ENCODE peak calls at places on chromosome 17, in ten cellular contexts. S is posterior vena cava; U is NCI-H2029 treated with DMSO at 0.1 percent for 48 hours; D is activated CD8-positive, alpha-beta memory T cell treated with anti-CD3 and anti-CD28 coated beads for 24 hours; A is type B pancreatic cell; Y is PC-9; W is stimulated activated CD4-positive, alpha-beta T cell treated with anti-CD3 and anti-CD28 coated beads, Interleukin-1b, Interleukin-23, amount 100 ng/mL, for 24 hours; G is substantia nigra; N is GF-D8; X is CD8-positive, alpha-beta T cell. L is an unnamed sample.

GRCh38 chr17:75738218-75738802 is 17.1 kb downstream of the ITGB4 start:
- DNase-seq in G (no peak), D (no peak), S (peak), U (no peak), W (no peak), Y (no peak), X (no peak), A (no peak), N (peak), L (no peak)

GRCh38 chr17:311119-311848 is 41.3 kb downstream of the RPH3AL start:
- DNase-seq in X (no peak), U (no peak), D (no peak), Y (peak), N (no peak), W (no peak), S (peak), G (no peak), A (no peak), L (no peak)

GRCh38 chr17:44074231-44074910 is 3.8 kb downstream of the G6PC3 start:
- DNase-seq in W (no peak), U (no peak), D (no peak), Y (no peak), N (no peak), X (no peak), G (no peak), A (no peak), S (no peak), L (no peak)

GRCh38 chr17:10614536-10615155 is 42.5 kb downstream of the MYH3 start:
- DNase-seq in X (no peak), D (peak), W (no peak), Y (no peak), U (no peak), N (no peak), G (no peak), S (no peak), A (no peak), L (peak)

GRCh38 chr17:40910441-40910841 is 25.4 kb upstream of the KRT20 start:
- DNase-seq in G (no peak), N (no peak), S (no peak), Y (no peak), W (no peak), X (no peak), U (no peak), D (no peak), A (no peak), L (no peak)

GRCh38 chr17:66255112-66255511 is 25.9 kb upstream of the APOH start:
- DNase-seq in N (peak), G (no peak), X (no peak), S (no peak), W (no peak), A (no peak), Y (peak), D (peak), U (peak), L (peak)

GRCh38 chr17:40095944-40096791 is 4.2 kb downstream of the NR1D1 start:
- DNase-seq in X (peak), U (no peak), Y (no peak), G (no peak), D (peak), A (no peak), N (no peak), W (peak), S (no peak), L (peak)

GRCh38 chr17:4542003-4542725 is 13.0 kb downstream of the MYBBP1A start:
- DNase-seq in A (no peak), U (no peak), W (no peak), G (no peak), D (no peak), X (no peak), Y (no peak), S (no peak), N (no peak), L (no peak)

GRCh38 chr17:59505610-59506276 is 59.7 kb upstream of the DHX40 start:
- DNase-seq in X (no peak), D (no peak), A (peak), Y (peak), G (no peak), S (no peak), N (no peak), U (no peak), W (no peak), L (no peak)

GRCh38 chr17:80264048-80264792 is 3.6 kb downstream of the RNF213 start:
- DNase-seq in W (no peak), S (no peak), Y (no peak), U (no peak), X (peak), G (no peak), D (peak), N (no peak), A (no peak), L (no peak)

GRCh38 chr17:7429722-7430121 is 1.1 kb downstream of the SPEM3 start:
- DNase-seq in X (no peak), S (no peak), N (no peak), D (no peak), Y (no peak), U (no peak), W (no peak), A (no peak), G (no peak), L (no peak)

GRCh38 chr17:78736526-78737079 is 45.5 kb downstream of the CYTH1 start:
- DNase-seq in W (no peak), X (peak), D (peak), N (peak), A (no peak), S (peak), Y (peak), U (peak), G (no peak), L (no peak)

GRCh38 chr17:33241390-33241789 is 51.7 kb downstream of the ASIC2 start:
- DNase-seq in Y (no peak), D (no peak), G (no peak), S (no peak), A (no peak), U (no peak), W (no peak), X (no peak), N (no peak), L (no peak)

GRCh38 chr17:2277430-2278170 is 26.0 kb downstream of the SMG6 start:
- DNase-seq in U (no peak), S (no peak), A (no peak), X (no peak), G (no peak), N (no peak), W (no peak), Y (no peak), D (no peak), L (no peak)

GRCh38 chr17:68740555-68741447 is 139.6 kb upstream of the FAM20A start:
- DNase-seq in G (no peak), U (no peak), A (no peak), X (no peak), W (no peak), S (no peak), N (no peak), Y (no peak), D (no peak), L (no peak)

GRCh38 chr17:43737722-43738121 is 20.9 kb downstream of the SOST start:
- DNase-seq in Y (no peak), D (no peak), G (no peak), W (no peak), X (no peak), U (no peak), A (no peak), N (no peak), S (no peak), L (no peak)

GRCh38 chr17:80265205-80266068 is 4.8 kb downstream of the RNF213 start:
- DNase-seq in A (no peak), D (peak), X (peak), G (no peak), S (no peak), Y (no peak), W (no peak), U (no peak), N (no peak), L (peak)

GRCh38 chr17:10718547-10718946 is 11.3 kb downstream of the TMEM220 start:
- DNase-seq in A (no peak), X (no peak), G (no peak), D (no peak), W (no peak), Y (no peak), N (no peak), S (no peak), U (no peak), L (no peak)

GRCh38 chr17:7001562-7001961 is 5.7 kb downstream of the ALOX12 start:
- DNase-seq in S (no peak), G (no peak), N (no peak), Y (no peak), A (no peak), X (no peak), D (no peak), W (no peak), U (no peak), L (no peak)

GRCh38 chr17:49514374-49514738 is 19.3 kb downstream of the NGFR start:
- DNase-seq in G (no peak), S (no peak), D (no peak), W (no peak), A (no peak), X (no peak), U (no peak), N (no peak), Y (no peak), L (no peak)

GRCh38 chr17:75909812-75910274 is 5.2 kb upstream of the MRPL38 start:
- DNase-seq in N (no peak), D (no peak), A (no peak), X (no peak), G (no peak), S (peak), W (no peak), U (peak), Y (no peak), L (no peak)